ENCODE peak calls at places on chromosomes 5 and 9, in five cellular contexts. One of them, this sample, is unnamed.

GRCh38 chr9:97668485-97668884 is 28.7 kb downstream of the XPA start:
- DNase-seq in MCF 10A: no peak
- DNase-seq in psoas muscle: no peak
- DNase-seq in IMR-90: no peak
- DNase-seq in A549: no peak
- DNase-seq in this sample: no peak

GRCh38 chr5:115549154-115549553 is 4.6 kb upstream of the FEM1C start:
- DNase-seq in MCF 10A: peak; percentile 24
- DNase-seq in psoas muscle: no peak
- DNase-seq in IMR-90: peak; percentile 19
- DNase-seq in A549: no peak
- DNase-seq in this sample: peak; percentile 49

GRCh38 chr9:89410709-89411111 is 87.2 kb downstream of the SEMA4D start:
- DNase-seq in MCF 10A: peak; percentile 38
- DNase-seq in psoas muscle: peak; percentile 23
- DNase-seq in IMR-90: no peak
- DNase-seq in A549: no peak
- DNase-seq in this sample: peak; percentile 80

GRCh38 chr5:137283801-137284200 is 215.3 kb downstream of the SPOCK1 start:
- DNase-seq in MCF 10A: no peak
- DNase-seq in psoas muscle: no peak
- DNase-seq in IMR-90: no peak
- DNase-seq in A549: no peak
- DNase-seq in this sample: no peak

GRCh38 chr5:88675758-88676636 is 207.0 kb downstream of the MEF2C start:
- DNase-seq in MCF 10A: no peak
- DNase-seq in psoas muscle: no peak
- DNase-seq in IMR-90: peak; percentile 58
- DNase-seq in A549: peak; percentile 50
- DNase-seq in this sample: no peak

GRCh38 chr9:78866228-78867132 is 569.6 kb downstream of the PSAT1 start:
- DNase-seq in MCF 10A: peak; percentile 79
- DNase-seq in psoas muscle: no peak
- DNase-seq in IMR-90: peak; percentile 96
- DNase-seq in A549: peak; percentile 74
- DNase-seq in this sample: no peak

GRCh38 chr5:64569880-64570279 is 64.1 kb downstream of the RGS7BP start:
- DNase-seq in MCF 10A: no peak
- DNase-seq in psoas muscle: no peak
- DNase-seq in IMR-90: no peak
- DNase-seq in A549: no peak
- DNase-seq in this sample: no peak

GRCh38 chr9:84699897-84700395 is 30.4 kb downstream of the NTRK2 start:
- DNase-seq in MCF 10A: no peak
- DNase-seq in psoas muscle: no peak
- DNase-seq in IMR-90: no peak
- DNase-seq in A549: no peak
- DNase-seq in this sample: no peak

GRCh38 chr5:80128129-80128528 is 93.0 kb downstream of the THBS4 start:
- DNase-seq in MCF 10A: no peak
- DNase-seq in psoas muscle: no peak
- DNase-seq in IMR-90: no peak
- DNase-seq in A549: no peak
- DNase-seq in this sample: no peak

GRCh38 chr5:127498604-127499003 is 18.8 kb upstream of the PRRC1 start:
- DNase-seq in MCF 10A: no peak
- DNase-seq in psoas muscle: no peak
- DNase-seq in IMR-90: no peak
- DNase-seq in A549: no peak
- DNase-seq in this sample: no peak

GRCh38 chr5:127492854-127493738 is 24.3 kb upstream of the PRRC1 start:
- DNase-seq in MCF 10A: peak; percentile 75
- DNase-seq in psoas muscle: no peak
- DNase-seq in IMR-90: peak; percentile 36
- DNase-seq in A549: peak; percentile 39
- DNase-seq in this sample: peak; percentile 27
- TF ChIP-seq CTCF in MCF 10A: peak; percentile 95
- TF ChIP-seq CTCF in psoas muscle: peak; percentile 73
- TF ChIP-seq CTCF in IMR-90: peak; percentile 70
- TF ChIP-seq CTCF in A549: peak; percentile 100
- TF ChIP-seq CTCF in this sample: peak; percentile 33

GRCh38 chr9:34571180-34571800 is 18.2 kb downstream of the CNTFR start:
- DNase-seq in MCF 10A: no peak
- DNase-seq in psoas muscle: no peak
- DNase-seq in IMR-90: no peak
- DNase-seq in A549: no peak
- DNase-seq in this sample: no peak
- TF ChIP-seq CTCF in MCF 10A: no peak
- TF ChIP-seq CTCF in psoas muscle: no peak
- TF ChIP-seq CTCF in IMR-90: no peak
- TF ChIP-seq CTCF in A549: no peak
- TF ChIP-seq CTCF in this sample: no peak

GRCh38 chr5:171226096-171226495 is 83.0 kb upstream of the TLX3 start:
- DNase-seq in MCF 10A: no peak
- DNase-seq in psoas muscle: no peak
- DNase-seq in IMR-90: peak; percentile 7
- DNase-seq in A549: no peak
- DNase-seq in this sample: no peak
- TF ChIP-seq CTCF in MCF 10A: peak; percentile 15
- TF ChIP-seq CTCF in psoas muscle: no peak
- TF ChIP-seq CTCF in IMR-90: peak; percentile 26
- TF ChIP-seq CTCF in A549: peak; percentile 28
- TF ChIP-seq CTCF in this sample: no peak

DNA sequence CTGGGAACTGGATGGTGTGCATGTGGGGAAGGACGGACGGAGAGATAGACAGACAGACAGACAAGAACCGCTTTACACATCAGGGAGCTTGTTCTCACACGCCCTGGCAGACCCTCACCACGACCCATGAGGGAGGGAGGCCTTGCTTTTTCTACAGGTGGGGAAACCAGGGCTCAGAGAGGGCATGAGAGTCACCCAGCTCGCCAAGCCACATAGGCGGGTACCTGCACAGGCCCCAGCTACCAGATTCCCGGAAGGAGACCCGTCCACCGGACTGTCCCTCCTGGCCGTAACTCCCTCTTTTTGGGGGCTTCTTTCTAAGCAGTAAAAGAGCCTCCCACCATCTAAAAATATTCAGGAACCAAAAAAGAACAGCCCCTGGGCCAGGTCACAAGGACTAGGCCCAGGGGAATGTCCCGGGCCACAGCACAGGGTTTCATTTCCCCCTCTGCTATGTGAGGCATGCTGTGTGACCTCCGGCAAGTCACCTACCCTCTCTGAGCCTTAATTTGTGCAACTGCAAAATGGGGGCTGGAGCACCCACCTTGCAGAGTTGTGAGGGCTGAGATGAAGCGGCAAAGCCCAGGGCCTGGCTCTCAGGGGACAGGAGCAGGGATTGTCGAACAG is 84.4 kb upstream of the SARDH start:
- DNase-seq in MCF 10A: no peak
- DNase-seq in psoas muscle: no peak
- DNase-seq in IMR-90: no peak
- DNase-seq in A549: no peak
- DNase-seq in this sample: peak; percentile 84
- TF ChIP-seq CTCF in MCF 10A: no peak
- TF ChIP-seq CTCF in psoas muscle: no peak
- TF ChIP-seq CTCF in IMR-90: no peak
- TF ChIP-seq CTCF in A549: no peak
- TF ChIP-seq CTCF in this sample: no peak

GRCh38 chr9:124398191-124398590 is 17.1 kb downstream of the PSMB7 start:
- DNase-seq in MCF 10A: no peak
- DNase-seq in psoas muscle: no peak
- DNase-seq in IMR-90: no peak
- DNase-seq in A549: no peak
- DNase-seq in this sample: no peak

GRCh38 chr9:124394167-124394566 is 21.1 kb downstream of the PSMB7 start:
- DNase-seq in MCF 10A: no peak
- DNase-seq in psoas muscle: no peak
- DNase-seq in IMR-90: peak; percentile 32
- DNase-seq in A549: no peak
- DNase-seq in this sample: peak; percentile 45

GRCh38 chr9:124394596-124394995 is 20.6 kb downstream of the PSMB7 start:
- DNase-seq in MCF 10A: no peak
- DNase-seq in psoas muscle: no peak
- DNase-seq in IMR-90: no peak
- DNase-seq in A549: no peak
- DNase-seq in this sample: no peak

GRCh38 chr9:124392855-124393460 is 22.3 kb downstream of the PSMB7 start:
- DNase-seq in MCF 10A: peak; percentile 95
- DNase-seq in psoas muscle: no peak
- DNase-seq in IMR-90: peak; percentile 95
- DNase-seq in A549: peak; percentile 89
- DNase-seq in this sample: no peak

DNA sequence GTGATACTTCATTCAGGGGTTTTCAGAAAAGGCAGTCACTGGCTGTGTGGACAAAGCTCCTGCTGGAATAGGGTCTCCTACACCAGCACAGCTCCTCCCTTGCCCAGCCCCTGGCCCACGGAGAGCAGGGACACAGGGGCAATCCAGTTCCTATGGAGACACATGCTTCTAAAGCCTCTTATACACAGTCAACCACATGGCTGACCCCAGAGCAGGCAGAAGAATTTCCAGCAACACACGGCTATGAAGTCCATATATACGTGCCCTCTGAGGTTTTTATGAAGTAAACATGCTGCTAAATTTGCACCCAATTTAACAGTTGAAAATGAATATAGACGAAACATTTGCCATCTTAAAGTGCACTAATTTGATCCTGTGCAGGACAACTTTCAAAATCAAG is 19.4 kb downstream of the PSMB7 start:
- DNase-seq in MCF 10A: no peak
- DNase-seq in psoas muscle: no peak
- DNase-seq in IMR-90: peak; percentile 46
- DNase-seq in A549: no peak
- DNase-seq in this sample: no peak
- TF ChIP-seq CTCF in MCF 10A: no peak
- TF ChIP-seq CTCF in psoas muscle: no peak
- TF ChIP-seq CTCF in IMR-90: no peak
- TF ChIP-seq CTCF in A549: no peak
- TF ChIP-seq CTCF in this sample: no peak

GRCh38 chr5:141637693-141638419 is 1.1 kb downstream of the RELL2 start:
- DNase-seq in MCF 10A: peak; percentile 52
- DNase-seq in psoas muscle: peak; percentile 70
- DNase-seq in IMR-90: peak; percentile 37
- DNase-seq in A549: no peak
- DNase-seq in this sample: peak; percentile 74
- TF ChIP-seq CTCF in MCF 10A: no peak
- TF ChIP-seq CTCF in psoas muscle: no peak
- TF ChIP-seq CTCF in IMR-90: peak; percentile 34
- TF ChIP-seq CTCF in A549: no peak
- TF ChIP-seq CTCF in this sample: peak; percentile 36

DNA sequence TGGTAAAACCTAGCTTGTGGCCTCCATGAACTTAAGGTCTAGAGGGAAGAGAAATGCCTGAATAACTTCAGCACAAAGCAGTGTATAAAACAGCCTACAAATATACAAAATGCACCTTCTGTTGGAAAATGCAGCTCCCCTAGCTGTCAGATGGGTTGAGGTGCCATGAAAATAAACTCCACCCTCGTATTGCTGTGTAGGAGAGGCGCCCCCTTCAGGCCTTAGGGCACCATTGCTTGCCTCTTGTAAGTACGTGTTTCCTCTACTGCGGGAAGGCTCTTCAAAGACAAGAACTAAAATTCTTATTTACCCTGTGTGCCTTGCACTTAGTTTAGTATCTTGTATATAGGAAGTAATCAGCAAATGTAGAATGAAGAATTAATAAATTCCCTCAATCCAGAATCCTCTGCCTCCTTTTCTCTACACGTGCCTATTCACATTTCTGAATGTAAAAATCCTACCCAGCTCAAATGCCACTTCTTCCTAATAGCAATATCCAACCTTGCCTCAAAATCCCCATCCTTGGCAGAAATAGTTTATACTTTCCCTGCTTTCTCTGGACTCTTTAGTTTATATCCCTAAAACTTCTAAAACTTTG is 393.7 kb upstream of the PDE4D start:
- DNase-seq in MCF 10A: peak; percentile 78
- DNase-seq in psoas muscle: no peak
- DNase-seq in IMR-90: peak; percentile 16
- DNase-seq in A549: peak; percentile 18
- DNase-seq in this sample: no peak
- TF ChIP-seq CTCF in MCF 10A: peak; percentile 77
- TF ChIP-seq CTCF in psoas muscle: peak; percentile 18
- TF ChIP-seq CTCF in IMR-90: no peak
- TF ChIP-seq CTCF in A549: peak; percentile 60
- TF ChIP-seq CTCF in this sample: peak; percentile 43

GRCh38 chr5:91639744-91640143 is 256.6 kb upstream of the ARRDC3 start:
- DNase-seq in MCF 10A: no peak
- DNase-seq in psoas muscle: no peak
- DNase-seq in IMR-90: no peak
- DNase-seq in A549: no peak
- DNase-seq in this sample: no peak

GRCh38 chr5:91643796-91644195 is 260.7 kb upstream of the ARRDC3 start:
- DNase-seq in MCF 10A: no peak
- DNase-seq in psoas muscle: no peak
- DNase-seq in IMR-90: peak; percentile 16
- DNase-seq in A549: no peak
- DNase-seq in this sample: no peak

GRCh38 chr5:91642592-91642991 is 259.5 kb upstream of the ARRDC3 start:
- DNase-seq in MCF 10A: no peak
- DNase-seq in psoas muscle: no peak
- DNase-seq in IMR-90: no peak
- DNase-seq in A549: no peak
- DNase-seq in this sample: no peak

GRCh38 chr5:91645347-91645746 is 262.2 kb upstream of the ARRDC3 start:
- DNase-seq in MCF 10A: no peak
- DNase-seq in psoas muscle: no peak
- DNase-seq in IMR-90: no peak
- DNase-seq in A549: no peak
- DNase-seq in this sample: no peak

DNA sequence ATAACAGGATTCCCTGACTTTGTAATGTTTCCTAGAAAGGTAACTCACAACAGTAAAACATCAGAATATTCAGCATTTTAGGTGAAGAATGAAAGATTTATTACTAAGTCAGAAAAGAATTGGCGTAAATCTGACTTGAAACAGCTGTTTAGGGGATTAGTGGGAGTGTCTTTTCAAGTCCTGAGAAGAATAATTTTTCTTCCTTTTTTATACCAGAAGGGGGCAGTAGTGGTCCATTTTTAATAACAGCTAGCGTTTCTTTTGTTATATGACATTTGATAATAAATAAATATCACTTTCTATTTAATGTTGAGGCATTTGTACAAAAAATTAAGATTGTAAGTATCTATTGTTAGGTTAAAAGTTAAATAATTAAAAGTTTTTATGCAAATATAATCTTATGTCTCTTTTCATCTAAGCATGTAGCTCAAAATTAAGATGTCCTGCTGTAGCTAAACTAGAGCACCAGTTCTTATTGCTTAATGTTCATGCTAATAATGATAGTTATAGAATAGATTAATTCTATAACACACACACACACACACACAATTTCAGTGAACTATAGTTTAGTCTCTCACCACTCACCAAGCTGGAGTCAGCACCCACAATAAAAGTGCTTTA is 258.7 kb upstream of the ARRDC3 start:
- DNase-seq in MCF 10A: peak; percentile 60
- DNase-seq in psoas muscle: no peak
- DNase-seq in IMR-90: peak; percentile 41
- DNase-seq in A549: peak; percentile 4
- DNase-seq in this sample: no peak
- TF ChIP-seq CTCF in MCF 10A: peak; percentile 35
- TF ChIP-seq CTCF in psoas muscle: peak; percentile 47
- TF ChIP-seq CTCF in IMR-90: peak; percentile 60
- TF ChIP-seq CTCF in A549: peak; percentile 78
- TF ChIP-seq CTCF in this sample: peak; percentile 19

This sample was measured in GM13976.